ENCODE peak calls at places on chromosomes 4 and X, in eight cellular contexts. M, V, J, N, Y, B, W and T are unnamed samples.

GRCh38 chrX:150363561-150364346 is 637 bp downstream of the MAMLD1 start:
- DNase-seq in N (peak; percentile 49), M (no peak), V (peak; percentile 34), B (no peak), W (peak; percentile 50), J (peak; percentile 43), Y (peak; percentile 14), T (no peak)

GRCh38 chr4:3111461-3111860 is 37.0 kb downstream of the HTT start:
- DNase-seq in V (no peak), B (no peak), W (no peak), M (no peak), N (no peak), J (no peak), Y (no peak), T (no peak)

GRCh38 chrX:118459494-118459893 is 36.1 kb upstream of the DOCK11 start:
- DNase-seq in Y (peak; percentile 65), W (peak; percentile 50), B (no peak), N (peak; percentile 32), V (peak; percentile 16), J (no peak), M (no peak), T (peak; percentile 2)

GRCh38 chr4:41028392-41029076 is 185.8 kb downstream of the APBB2 start:
- DNase-seq in J (no peak), Y (no peak), N (no peak), W (no peak), V (no peak), B (no peak), M (no peak), T (no peak)

GRCh38 chr4:150381671-150382427 is 200.1 kb upstream of the MAB21L2 start:
- DNase-seq in N (no peak), J (no peak), W (no peak), B (no peak), V (no peak), Y (no peak), M (no peak), T (no peak)

GRCh38 chrX:43224496-43224895 is 431.6 kb upstream of the MAOA start:
- DNase-seq in W (no peak), N (no peak), J (no peak), M (no peak), B (no peak), V (no peak), Y (no peak), T (no peak)

GRCh38 chr4:39754309-39754708 is 56.4 kb downstream of the UBE2K start:
- DNase-seq in V (no peak), M (no peak), W (no peak), J (no peak), N (no peak), B (no peak), Y (no peak), T (peak; percentile 22)

GRCh38 chr4:65645185-65645584 is 25.1 kb downstream of the EPHA5 start:
- DNase-seq in Y (no peak), B (no peak), V (no peak), W (no peak), M (no peak), N (no peak), J (no peak), T (no peak)

GRCh38 chr4:142719854-142720541 is 126.1 kb downstream of the INPP4B start:
- DNase-seq in Y (peak; percentile 46), W (peak; percentile 33), N (no peak), V (peak; percentile 37), M (no peak), J (no peak), B (no peak), T (no peak)

GRCh38 chr4:123597586-123597985 is 201.0 kb downstream of the SPRY1 start:
- DNase-seq in J (no peak), N (no peak), Y (no peak), M (no peak), V (no peak), W (no peak), B (no peak), T (no peak)

GRCh38 chr4:40482985-40483647 is 146.5 kb downstream of the RBM47 start:
- DNase-seq in J (no peak), Y (no peak), W (no peak), V (no peak), N (no peak), B (no peak), M (no peak), T (no peak)

GRCh38 chrX:30935985-30936384 is 46.9 kb upstream of the TAB3 start:
- DNase-seq in Y (peak; percentile 57), V (peak; percentile 49), B (no peak), M (no peak), J (no peak), N (peak; percentile 45), W (peak; percentile 26), T (no peak)

GRCh38 chrX:21963736-21964135 is 23.2 kb downstream of the SMS start:
- DNase-seq in N (no peak), V (no peak), Y (no peak), W (no peak), M (no peak), B (no peak), J (no peak), T (no peak)

GRCh38 chr4:2411786-2412510 is 6.5 kb downstream of the ZFYVE28 start:
- DNase-seq in Y (no peak), B (no peak), M (no peak), W (no peak), V (no peak), J (no peak), N (no peak), T (no peak)

GRCh38 chrX:34956915-34957314 is 14.3 kb downstream of the FAM47B start:
- DNase-seq in W (no peak), N (no peak), J (no peak), V (no peak), B (no peak), Y (peak; percentile 43), M (no peak), T (no peak)

GRCh38 chr4:175412161-175412560 is 399.9 kb downstream of the GPM6A start:
- DNase-seq in N (no peak), V (no peak), M (no peak), Y (no peak), W (no peak), J (no peak), B (no peak), T (no peak)

GRCh38 chrX:15416133-15416993 is 32.1 kb upstream of the VEGFD start:
- DNase-seq in V (no peak), B (no peak), Y (peak; percentile 8), W (no peak), N (no peak), M (no peak), J (no peak), T (peak; percentile 69)

GRCh38 chr4:73661646-73662119 is 41.4 kb upstream of the RASSF6 start:
- DNase-seq in J (no peak), V (no peak), N (no peak), B (no peak), W (peak; percentile 51), M (no peak), Y (peak; percentile 16), T (peak; percentile 54)

GRCh38 chr4:80261989-80262600 is 4.4 kb upstream of the FGF5 start:
- DNase-seq in Y (no peak), B (no peak), V (no peak), J (no peak), M (no peak), N (no peak), W (no peak), T (no peak)

GRCh38 chr4:99856166-99856565 is 38.1 kb downstream of the LAMTOR3 start:
- DNase-seq in J (no peak), B (no peak), W (no peak), V (no peak), Y (peak; percentile 23), M (peak; percentile 14), N (no peak), T (peak; percentile 85)

GRCh38 chrX:84717344-84717743 is 215.1 kb upstream of the HDX start:
- DNase-seq in N (no peak), V (no peak), W (no peak), M (no peak), J (no peak), B (no peak), Y (no peak), T (no peak)

GRCh38 chr4:64581422-64581821 is 172.2 kb upstream of the TECRL start:
- DNase-seq in B (no peak), N (no peak), M (no peak), V (no peak), J (no peak), Y (no peak), W (no peak), T (no peak)

GRCh38 chrX:136577562-136577961 is 45.5 kb downstream of the VGLL1 start:
- DNase-seq in M (peak; percentile 43), W (peak; percentile 49), Y (peak; percentile 79), V (peak; percentile 54), J (peak; percentile 77), N (peak; percentile 62), B (peak; percentile 31), T (peak; percentile 35)